ENCODE peak calls at places on chromosomes 7 and 10, in eight cellular contexts. R is IMR-90, M is prostate gland, H is ovary, X is breast epithelium, F is neural progenitor cell, Q is heart left ventricle, O is Peyer's patch. K is an unnamed sample.

GRCh38 chr10:18229839-18230238 is 89.6 kb downstream of the CACNB2 start:
- DNase-seq in R (peak; percentile 68), M (no peak), H (no peak), X (no peak), F (no peak), Q (no peak), O (no peak), K (no peak)

GRCh38 chr10:95253007-95253406 is 37.8 kb downstream of the PDLIM1 start:
- DNase-seq in R (no peak), M (no peak), H (no peak), X (no peak), F (no peak), Q (no peak), O (no peak), K (no peak)

GRCh38 chr10:89278034-89278535 is 23.8 kb upstream of the IFIT2 start:
- DNase-seq in R (peak; percentile 98), M (peak; percentile 62), H (no peak), X (peak; percentile 73), F (no peak), Q (peak; percentile 69), O (no peak), K (peak; percentile 40)

GRCh38 chr10:129483427-129484010 is 16.5 kb downstream of the MGMT start:
- DNase-seq in R (no peak), M (no peak), H (no peak), X (no peak), F (no peak), Q (no peak), O (no peak), K (no peak)

GRCh38 chr10:120474956-120475355 is 17.9 kb downstream of the PLPP4 start:
- DNase-seq in R (no peak), M (no peak), H (no peak), X (no peak), F (no peak), Q (no peak), O (no peak), K (no peak)

GRCh38 chr10:29465384-29465783 is 169.4 kb downstream of the SVIL start:
- DNase-seq in R (no peak), M (no peak), H (no peak), X (no peak), F (no peak), Q (no peak), O (no peak), K (no peak)

GRCh38 chr10:50645241-50645640 is 21.5 kb upstream of the SGMS1 start:
- DNase-seq in R (no peak), M (no peak), H (no peak), X (no peak), F (no peak), Q (no peak), O (no peak), K (no peak)

GRCh38 chr7:29723599-29723998 is 82.7 kb upstream of the WIPF3 start:
- DNase-seq in R (peak; percentile 15), M (no peak), H (peak; percentile 44), X (no peak), F (no peak), Q (no peak), O (no peak), K (no peak)

GRCh38 chr7:80139179-80139578 is 4.5 kb downstream of the GNAI1 start:
- DNase-seq in R (no peak), M (no peak), H (no peak), X (no peak), F (no peak), Q (no peak), O (no peak), K (no peak)

GRCh38 chr10:33801705-33802104 is 467.2 kb upstream of the NRP1 start:
- DNase-seq in R (peak; percentile 25), M (no peak), H (no peak), X (no peak), F (no peak), Q (no peak), O (no peak), K (no peak)

GRCh38 chr7:98613601-98614425 is 3.3 kb upstream of the NPTX2 start:
- DNase-seq in R (peak; percentile 10), M (no peak), H (no peak), X (no peak), F (peak; percentile 87), Q (no peak), O (no peak), K (no peak)

GRCh38 chr7:106225856-106226255 is 58.9 kb downstream of the NAMPT start:
- DNase-seq in R (peak; percentile 31), M (no peak), H (no peak), X (no peak), F (no peak), Q (no peak), O (no peak), K (no peak)

GRCh38 chr7:132251327-132251659 is 325.0 kb downstream of the PLXNA4 start:
- DNase-seq in R (no peak), M (peak; percentile 98), H (peak; percentile 45), X (peak; percentile 96), F (peak; percentile 60), Q (peak; percentile 52), O (no peak), K (peak; percentile 89)

GRCh38 chr10:48609899-48610584 is 5.2 kb upstream of the ARHGAP22 start:
- DNase-seq in R (no peak), M (no peak), H (no peak), X (no peak), F (no peak), Q (no peak), O (no peak), K (peak; percentile 4)

GRCh38 chr10:6091630-6092029 is 2.8 kb downstream of the RBM17 start:
- DNase-seq in R (no peak), M (no peak), H (no peak), X (no peak), F (peak; percentile 22), Q (peak; percentile 43), O (no peak), K (no peak)

GRCh38 chr10:70321897-70322890 is 38.4 kb upstream of the NPFFR1 start:
- DNase-seq in R (no peak), M (no peak), H (no peak), X (no peak), F (no peak), Q (no peak), O (no peak), K (no peak)

GRCh38 chr7:131959106-131959812 is 402.8 kb upstream of the PODXL start:
- DNase-seq in R (no peak), M (no peak), H (no peak), X (no peak), F (peak; percentile 48), Q (no peak), O (no peak), K (no peak)

GRCh38 chr10:93413252-93413689 is 68.9 kb downstream of the MYOF start:
- DNase-seq in R (no peak), M (no peak), H (no peak), X (no peak), F (no peak), Q (no peak), O (no peak), K (no peak)

GRCh38 chr7:99679032-99679399 is 780 bp downstream of the CYP3A5 start:
- DNase-seq in R (peak; percentile 22), M (peak; percentile 20), H (no peak), X (no peak), F (no peak), Q (no peak), O (no peak), K (peak; percentile 78)

GRCh38 chr10:119896937-119897336 is 4.4 kb downstream of the SEC23IP start:
- DNase-seq in R (no peak), M (peak; percentile 13), H (peak; percentile 82), X (no peak), F (no peak), Q (peak; percentile 70), O (no peak), K (peak; percentile 84)

GRCh38 chr7:22921386-22922086 is 92.4 kb downstream of the HYCC1 start:
- DNase-seq in R (no peak), M (no peak), H (no peak), X (no peak), F (no peak), Q (no peak), O (no peak), K (no peak)

DNA sequence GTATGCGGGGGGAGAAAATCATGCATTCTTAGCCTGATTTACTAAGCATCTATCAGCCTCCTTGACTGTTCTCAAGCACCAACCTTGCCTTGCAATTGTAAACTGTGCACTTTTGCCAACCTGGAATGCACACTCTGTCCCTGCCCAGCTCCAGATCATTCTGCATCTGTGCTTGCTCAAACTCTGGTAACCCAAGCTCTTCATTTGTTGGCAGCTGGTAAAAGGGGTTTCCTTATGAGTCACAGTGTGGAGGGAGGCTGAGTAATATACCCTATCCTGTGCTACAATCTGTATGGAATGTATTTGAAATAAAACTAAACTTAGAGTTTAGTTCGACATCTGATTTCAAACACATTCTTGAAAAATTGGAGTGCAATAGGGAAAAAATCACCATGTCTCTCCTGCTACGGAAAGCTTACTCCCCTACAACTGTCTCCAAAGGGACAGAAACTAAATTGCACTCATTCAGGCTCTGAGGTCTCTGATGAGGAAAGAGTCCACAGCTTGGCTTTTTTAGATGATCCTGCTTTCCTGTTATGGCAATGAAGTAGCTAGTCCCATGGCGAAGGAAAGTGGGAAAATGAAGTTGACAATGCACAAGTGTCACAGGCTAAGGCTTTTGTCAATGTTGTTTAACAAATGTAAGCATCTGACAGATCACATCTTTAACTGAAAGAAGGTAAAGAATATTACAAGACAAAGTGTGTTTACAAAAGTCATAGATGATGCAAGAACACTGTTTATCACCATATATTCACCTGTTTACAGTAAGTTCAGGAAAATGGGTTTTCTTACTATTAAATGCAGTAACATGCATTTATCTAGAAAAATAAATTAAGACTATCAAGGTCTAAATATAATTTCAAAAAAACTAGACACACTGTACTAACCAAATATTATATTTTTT is 61.9 kb downstream of the TES start:
- DNase-seq in R (peak; percentile 98), M (peak; percentile 64), H (peak; percentile 44), X (no peak), F (no peak), Q (peak; percentile 36), O (no peak), K (peak; percentile 32)
- H3K4me3 ChIP-seq in R (peak overlapping the region; percentile 36), M (no peak overlapping the region), H (no peak overlapping the region), X (no peak overlapping the region), F (no peak overlapping the region), Q (no peak overlapping the region), O (no peak overlapping the region), K (no peak overlapping the region)

GRCh38 chr10:35459449-35459847 is 123.1 kb downstream of the CCNY start:
- DNase-seq in R (no peak), M (no peak), H (no peak), X (no peak), F (no peak), Q (no peak), O (no peak), K (no peak)
- H3K4me1 ChIP-seq in R (peaks cover 30% of the 10 kb centered on the region), M (no peaks in the 10 kb centered on the region), H (peaks cover 19% of the 10 kb centered on the region), X (peaks cover 7% of the 10 kb centered on the region), F (peaks cover 58% of the 10 kb centered on the region), Q (peaks cover 95% of the 10 kb centered on the region), O (peaks cover 6% of the 10 kb centered on the region), K (peaks cover 6% of the 10 kb centered on the region)

DNA sequence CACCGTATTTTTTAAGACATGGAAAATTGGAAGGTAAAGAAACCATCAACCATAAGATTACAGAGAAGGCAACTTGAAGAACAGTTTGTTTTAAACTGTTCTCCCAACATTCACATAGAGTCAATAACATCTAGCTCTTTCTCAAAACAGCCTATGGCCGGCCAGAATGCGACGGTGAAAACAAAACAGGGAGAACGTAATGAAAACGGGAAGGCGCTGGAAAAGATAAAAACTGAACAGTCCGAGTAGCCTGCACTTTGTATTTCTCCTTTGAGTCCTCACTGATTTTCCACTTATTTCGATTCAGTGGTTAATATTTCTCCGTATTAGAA is 637 bp downstream of the MICU1 start:
- DNase-seq in R (no peak), M (no peak), H (no peak), X (no peak), F (no peak), Q (no peak), O (no peak), K (no peak)
- H3K27ac ChIP-seq in R (peak overlapping the region; percentile 80), M (peak overlapping the region; percentile 86), H (peak overlapping the region; percentile 69), X (peak overlapping the region; percentile 92), F (no peak overlapping the region), Q (no peak overlapping the region), O (peak overlapping the region; percentile 81), K (peak overlapping the region; percentile 77)

GRCh38 chr10:101226888-101227736 is 2.2 kb downstream of the LBX1 start:
- DNase-seq in R (no peak), M (no peak), H (no peak), X (no peak), F (peak; percentile 62), Q (no peak), O (no peak), K (no peak)
- H3K4me3 ChIP-seq in R (no peak overlapping the region), M (no peak overlapping the region), H (peak overlapping the region; percentile 13), X (peak overlapping the region; percentile 47), F (no peak overlapping the region), Q (peak overlapping the region; percentile 32), O (peak overlapping the region; percentile 40), K (peak overlapping the region; percentile 31)

K was measured in colonic mucosa.